ENCODE peak calls at places on chromosome 18, in seven cellular contexts. One of them, this sample, is unnamed.

GRCh38 chr18:21739604-21740473 is 753 bp upstream of the MIB1 start:
- DNase-seq in neuronal stem cell: no peak
- DNase-seq in IMR-90: no peak
- DNase-seq in mesendoderm: no peak
- DNase-seq in mesenchymal stem cell: no peak
- DNase-seq in H9: peak
- DNase-seq in trophoblast cell: no peak
- DNase-seq in this sample: no peak

GRCh38 chr18:13147146-13147545 is 71.4 kb upstream of the LDLRAD4 start:
- DNase-seq in neuronal stem cell: no peak
- DNase-seq in IMR-90: no peak
- DNase-seq in mesendoderm: no peak
- DNase-seq in mesenchymal stem cell: no peak
- DNase-seq in H9: no peak
- DNase-seq in trophoblast cell: no peak
- DNase-seq in this sample: no peak

GRCh38 chr18:37231251-37231650 is 334.3 kb downstream of the CELF4 start:
- DNase-seq in neuronal stem cell: no peak
- DNase-seq in IMR-90: no peak
- DNase-seq in mesendoderm: no peak
- DNase-seq in mesenchymal stem cell: no peak
- DNase-seq in H9: no peak
- DNase-seq in trophoblast cell: no peak
- DNase-seq in this sample: no peak

GRCh38 chr18:23629444-23629946 is 33.2 kb downstream of the ANKRD29 start:
- DNase-seq in neuronal stem cell: no peak
- DNase-seq in IMR-90: no peak
- DNase-seq in mesendoderm: no peak
- DNase-seq in mesenchymal stem cell: no peak
- DNase-seq in H9: no peak
- DNase-seq in trophoblast cell: no peak
- DNase-seq in this sample: no peak

GRCh38 chr18:22346968-22347611 is 70.6 kb downstream of the CTAGE1 start:
- DNase-seq in neuronal stem cell: peak
- DNase-seq in IMR-90: peak
- DNase-seq in mesendoderm: peak
- DNase-seq in mesenchymal stem cell: peak
- DNase-seq in H9: peak
- DNase-seq in trophoblast cell: peak
- DNase-seq in this sample: no peak

GRCh38 chr18:9765505-9765904 is 57.4 kb downstream of the RAB31 start:
- DNase-seq in neuronal stem cell: no peak
- DNase-seq in IMR-90: no peak
- DNase-seq in mesendoderm: peak
- DNase-seq in mesenchymal stem cell: no peak
- DNase-seq in H9: no peak
- DNase-seq in trophoblast cell: peak
- DNase-seq in this sample: no peak

GRCh38 chr18:63074987-63075404 is 244.6 kb downstream of the BCL2 start:
- DNase-seq in neuronal stem cell: peak
- DNase-seq in IMR-90: peak
- DNase-seq in mesendoderm: peak
- DNase-seq in mesenchymal stem cell: peak
- DNase-seq in H9: peak
- DNase-seq in trophoblast cell: peak
- DNase-seq in this sample: peak

GRCh38 chr18:79513381-79514081 is 117.8 kb downstream of the NFATC1 start:
- DNase-seq in neuronal stem cell: no peak
- DNase-seq in IMR-90: no peak
- DNase-seq in mesendoderm: no peak
- DNase-seq in mesenchymal stem cell: no peak
- DNase-seq in H9: peak
- DNase-seq in trophoblast cell: no peak
- DNase-seq in this sample: no peak

GRCh38 chr18:79749251-79750191 is 48.2 kb upstream of the KCNG2 start:
- DNase-seq in neuronal stem cell: no peak
- DNase-seq in IMR-90: peak
- DNase-seq in mesendoderm: no peak
- DNase-seq in mesenchymal stem cell: no peak
- DNase-seq in H9: no peak
- DNase-seq in trophoblast cell: no peak
- DNase-seq in this sample: no peak

GRCh38 chr18:36127866-36128845 is 984 bp downstream of the SLC39A6 start:
- DNase-seq in neuronal stem cell: peak
- DNase-seq in IMR-90: peak
- DNase-seq in mesendoderm: peak
- DNase-seq in mesenchymal stem cell: peak
- DNase-seq in H9: peak
- DNase-seq in trophoblast cell: peak
- DNase-seq in this sample: no peak

GRCh38 chr18:79429381-79429780 is 33.7 kb downstream of the NFATC1 start:
- DNase-seq in neuronal stem cell: no peak
- DNase-seq in IMR-90: no peak
- DNase-seq in mesendoderm: no peak
- DNase-seq in mesenchymal stem cell: no peak
- DNase-seq in H9: no peak
- DNase-seq in trophoblast cell: no peak
- DNase-seq in this sample: no peak

GRCh38 chr18:31484461-31484860 is 13.5 kb upstream of the DSG2 start:
- DNase-seq in neuronal stem cell: no peak
- DNase-seq in IMR-90: no peak
- DNase-seq in mesendoderm: no peak
- DNase-seq in mesenchymal stem cell: no peak
- DNase-seq in H9: no peak
- DNase-seq in trophoblast cell: no peak
- DNase-seq in this sample: no peak

GRCh38 chr18:31482051-31482450 is 15.9 kb upstream of the DSG2 start:
- DNase-seq in neuronal stem cell: no peak
- DNase-seq in IMR-90: no peak
- DNase-seq in mesendoderm: no peak
- DNase-seq in mesenchymal stem cell: no peak
- DNase-seq in H9: no peak
- DNase-seq in trophoblast cell: no peak
- DNase-seq in this sample: no peak

GRCh38 chr18:31478688-31479087 is 19.3 kb upstream of the DSG2 start:
- DNase-seq in neuronal stem cell: no peak
- DNase-seq in IMR-90: no peak
- DNase-seq in mesendoderm: no peak
- DNase-seq in mesenchymal stem cell: no peak
- DNase-seq in H9: no peak
- DNase-seq in trophoblast cell: no peak
- DNase-seq in this sample: no peak
- H2AK5ac ChIP-seq in neuronal stem cell: no peak
- H2AK5ac ChIP-seq in IMR-90: no peak
- H2AK5ac ChIP-seq in mesendoderm: no peak
- H2AK5ac ChIP-seq in mesenchymal stem cell: no peak
- H2AK5ac ChIP-seq in H9: no peak
- H2AK5ac ChIP-seq in trophoblast cell: no peak
- H2AK5ac ChIP-seq in this sample: no peak

GRCh38 chr18:68983126-68983525 is 185.2 kb downstream of the CCDC102B start:
- DNase-seq in neuronal stem cell: no peak
- DNase-seq in IMR-90: no peak
- DNase-seq in mesendoderm: no peak
- DNase-seq in mesenchymal stem cell: no peak
- DNase-seq in H9: no peak
- DNase-seq in trophoblast cell: no peak
- DNase-seq in this sample: no peak

GRCh38 chr18:68979737-68980136 is 181.9 kb downstream of the CCDC102B start:
- DNase-seq in neuronal stem cell: no peak
- DNase-seq in IMR-90: no peak
- DNase-seq in mesendoderm: no peak
- DNase-seq in mesenchymal stem cell: no peak
- DNase-seq in H9: no peak
- DNase-seq in trophoblast cell: no peak
- DNase-seq in this sample: no peak

GRCh38 chr18:68991281-68991680 is 193.4 kb downstream of the CCDC102B start:
- DNase-seq in neuronal stem cell: no peak
- DNase-seq in IMR-90: peak
- DNase-seq in mesendoderm: peak
- DNase-seq in mesenchymal stem cell: peak
- DNase-seq in H9: no peak
- DNase-seq in trophoblast cell: no peak
- DNase-seq in this sample: no peak

GRCh38 chr18:68984342-68984741 is 186.5 kb downstream of the CCDC102B start:
- DNase-seq in neuronal stem cell: no peak
- DNase-seq in IMR-90: no peak
- DNase-seq in mesendoderm: no peak
- DNase-seq in mesenchymal stem cell: peak
- DNase-seq in H9: no peak
- DNase-seq in trophoblast cell: no peak
- DNase-seq in this sample: no peak

DNA sequence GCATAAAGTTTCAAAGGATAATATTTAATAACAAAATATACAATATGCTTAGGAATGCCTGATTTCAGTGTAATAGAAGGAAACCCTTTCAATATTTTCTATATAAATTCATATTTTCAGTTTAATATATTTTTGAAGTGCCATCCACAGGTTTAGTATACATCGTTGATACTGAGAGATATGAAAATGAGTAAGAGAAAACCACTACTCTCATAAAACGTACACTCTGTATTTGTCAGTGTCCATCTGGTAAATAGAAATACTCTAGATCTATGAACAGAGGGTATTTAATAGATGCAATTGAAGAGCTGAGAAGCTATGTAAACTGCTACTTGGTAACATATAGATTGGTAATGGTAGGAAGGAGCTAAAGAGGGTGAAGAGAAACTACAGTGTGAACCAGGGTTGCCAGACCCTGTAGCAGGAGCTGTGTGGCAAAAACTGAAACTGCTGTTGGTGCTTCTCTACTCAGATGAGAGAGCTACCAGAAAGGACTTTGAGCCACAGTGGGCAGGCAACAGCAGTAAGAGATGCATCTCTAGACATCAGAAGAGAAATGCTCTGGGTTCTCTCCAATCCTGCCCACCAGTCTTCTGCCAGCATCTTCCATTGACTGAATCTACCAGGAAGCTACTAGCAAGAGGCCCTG is 187.4 kb downstream of the CCDC102B start:
- DNase-seq in neuronal stem cell: no peak
- DNase-seq in IMR-90: no peak
- DNase-seq in mesendoderm: no peak
- DNase-seq in mesenchymal stem cell: no peak
- DNase-seq in H9: no peak
- DNase-seq in trophoblast cell: no peak
- DNase-seq in this sample: no peak
- H3K4ac ChIP-seq in neuronal stem cell: no peak
- H3K4ac ChIP-seq in IMR-90: no peak
- H3K4ac ChIP-seq in mesendoderm: no peak
- H3K4ac ChIP-seq in mesenchymal stem cell: no peak
- H3K4ac ChIP-seq in H9: no peak
- H3K4ac ChIP-seq in trophoblast cell: no peak
- H3K4ac ChIP-seq in this sample: no peak

GRCh38 chr18:34805117-34805882 is 95.2 kb downstream of the DTNA start:
- DNase-seq in neuronal stem cell: no peak
- DNase-seq in IMR-90: no peak
- DNase-seq in mesendoderm: no peak
- DNase-seq in mesenchymal stem cell: no peak
- DNase-seq in H9: no peak
- DNase-seq in trophoblast cell: no peak
- DNase-seq in this sample: no peak

GRCh38 chr18:34807106-34807796 is 97.2 kb downstream of the DTNA start:
- DNase-seq in neuronal stem cell: no peak
- DNase-seq in IMR-90: no peak
- DNase-seq in mesendoderm: peak
- DNase-seq in mesenchymal stem cell: no peak
- DNase-seq in H9: peak
- DNase-seq in trophoblast cell: peak
- DNase-seq in this sample: peak

GRCh38 chr18:34806527-34806926 is 96.4 kb downstream of the DTNA start:
- DNase-seq in neuronal stem cell: no peak
- DNase-seq in IMR-90: no peak
- DNase-seq in mesendoderm: no peak
- DNase-seq in mesenchymal stem cell: no peak
- DNase-seq in H9: no peak
- DNase-seq in trophoblast cell: no peak
- DNase-seq in this sample: no peak

GRCh38 chr18:34808389-34808788 is 98.3 kb downstream of the DTNA start:
- DNase-seq in neuronal stem cell: no peak
- DNase-seq in IMR-90: no peak
- DNase-seq in mesendoderm: no peak
- DNase-seq in mesenchymal stem cell: no peak
- DNase-seq in H9: no peak
- DNase-seq in trophoblast cell: peak
- DNase-seq in this sample: no peak

DNA sequence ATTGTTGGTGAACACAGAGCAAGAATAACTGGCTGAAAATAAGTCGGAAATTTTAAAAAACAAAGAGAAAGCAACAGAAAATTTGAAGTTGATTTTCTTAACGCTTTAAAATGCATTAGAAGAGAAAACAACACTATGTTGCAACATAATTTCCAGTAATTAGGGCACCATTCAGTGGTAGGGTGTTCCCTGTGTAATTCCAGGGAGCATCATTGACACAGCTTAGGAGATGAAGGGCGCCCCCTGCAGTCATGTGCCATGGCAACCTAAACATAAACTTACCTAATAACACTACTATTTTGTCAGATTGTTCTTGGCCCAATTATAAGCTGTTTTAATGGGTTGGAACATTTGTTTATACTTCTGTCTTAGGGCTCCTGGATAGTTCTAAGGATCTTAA is 99.6 kb downstream of the DTNA start:
- DNase-seq in neuronal stem cell: no peak
- DNase-seq in IMR-90: peak
- DNase-seq in mesendoderm: peak
- DNase-seq in mesenchymal stem cell: peak
- DNase-seq in H9: peak
- DNase-seq in trophoblast cell: no peak
- DNase-seq in this sample: peak
- H2AK5ac ChIP-seq in neuronal stem cell: no peak
- H2AK5ac ChIP-seq in IMR-90: no peak
- H2AK5ac ChIP-seq in mesendoderm: no peak
- H2AK5ac ChIP-seq in mesenchymal stem cell: no peak
- H2AK5ac ChIP-seq in H9: no peak
- H2AK5ac ChIP-seq in trophoblast cell: no peak
- H2AK5ac ChIP-seq in this sample: no peak

GRCh38 chr18:75433098-75433497 is 5.6 kb upstream of the SMIM21 start:
- DNase-seq in neuronal stem cell: no peak
- DNase-seq in IMR-90: no peak
- DNase-seq in mesendoderm: peak
- DNase-seq in mesenchymal stem cell: no peak
- DNase-seq in H9: peak
- DNase-seq in trophoblast cell: no peak
- DNase-seq in this sample: no peak

GRCh38 chr18:75439356-75439755 is 11.9 kb upstream of the SMIM21 start:
- DNase-seq in neuronal stem cell: no peak
- DNase-seq in IMR-90: no peak
- DNase-seq in mesendoderm: no peak
- DNase-seq in mesenchymal stem cell: no peak
- DNase-seq in H9: no peak
- DNase-seq in trophoblast cell: no peak
- DNase-seq in this sample: no peak

GRCh38 chr18:75438891-75439290 is 11.4 kb upstream of the SMIM21 start:
- DNase-seq in neuronal stem cell: no peak
- DNase-seq in IMR-90: peak
- DNase-seq in mesendoderm: no peak
- DNase-seq in mesenchymal stem cell: no peak
- DNase-seq in H9: no peak
- DNase-seq in trophoblast cell: peak
- DNase-seq in this sample: no peak

GRCh38 chr18:75441921-75442320 is 14.4 kb upstream of the SMIM21 start:
- DNase-seq in neuronal stem cell: no peak
- DNase-seq in IMR-90: no peak
- DNase-seq in mesendoderm: no peak
- DNase-seq in mesenchymal stem cell: no peak
- DNase-seq in H9: no peak
- DNase-seq in trophoblast cell: no peak
- DNase-seq in this sample: no peak

GRCh38 chr18:75437979-75438378 is 10.5 kb upstream of the SMIM21 start:
- DNase-seq in neuronal stem cell: no peak
- DNase-seq in IMR-90: no peak
- DNase-seq in mesendoderm: no peak
- DNase-seq in mesenchymal stem cell: no peak
- DNase-seq in H9: no peak
- DNase-seq in trophoblast cell: no peak
- DNase-seq in this sample: no peak
- H3K4ac ChIP-seq in neuronal stem cell: no peak
- H3K4ac ChIP-seq in IMR-90: no peak
- H3K4ac ChIP-seq in mesendoderm: no peak
- H3K4ac ChIP-seq in mesenchymal stem cell: no peak
- H3K4ac ChIP-seq in H9: no peak
- H3K4ac ChIP-seq in trophoblast cell: no peak
- H3K4ac ChIP-seq in this sample: no peak